ENCODE peak calls at places on chromosomes 7 and 10, in nine cellular contexts. V, C, N, T, H, L, Q, G and W are unnamed samples.

GRCh38 chr10:11414314-11415038 is 197.0 kb downstream of the USP6NL start:
- DNase-seq in V (no peak), C (no peak), N (no peak), T (no peak), H (no peak), L (peak; percentile 12), Q (no peak), G (no peak), W (no peak)

GRCh38 chr10:33129181-33129928 is 171.3 kb upstream of the ITGB1 start:
- DNase-seq in V (no peak), C (no peak), N (peak; percentile 89), T (peak; percentile 95), H (peak; percentile 94), L (no peak), Q (no peak), G (no peak), W (peak; percentile 83)

GRCh38 chr7:101902680-101903504 is 85.5 kb downstream of the CUX1 start:
- DNase-seq in V (no peak), C (no peak), N (no peak), T (no peak), H (no peak), L (peak; percentile 98), Q (no peak), G (no peak), W (no peak)

GRCh38 chr10:29730969-29731368 is 96.2 kb upstream of the SVIL start:
- DNase-seq in V (no peak), C (no peak), N (no peak), T (no peak), H (no peak), L (no peak), Q (no peak), G (no peak), W (peak; percentile 47)

GRCh38 chr7:158572000-158572828 is 15.4 kb downstream of the PTPRN2 start:
- DNase-seq in V (no peak), C (no peak), N (no peak), T (no peak), H (no peak), L (peak; percentile 36), Q (no peak), G (no peak), W (no peak)

GRCh38 chr7:4272141-4272540 is 410.0 kb upstream of the FOXK1 start:
- DNase-seq in V (no peak), C (no peak), N (no peak), T (no peak), H (no peak), L (no peak), Q (no peak), G (no peak), W (no peak)

GRCh38 chr10:121607310-121608055 is 9.2 kb upstream of the FGFR2 start:
- DNase-seq in V (no peak), C (no peak), N (no peak), T (no peak), H (no peak), L (no peak), Q (no peak), G (no peak), W (no peak)

GRCh38 chr7:122438492-122438891 is 133.9 kb upstream of the FEZF1 start:
- DNase-seq in V (no peak), C (peak; percentile 32), N (no peak), T (no peak), H (no peak), L (no peak), Q (no peak), G (no peak), W (no peak)

GRCh38 chr7:144738708-144739314 is 97.0 kb downstream of the TPK1 start:
- DNase-seq in V (peak; percentile 18), C (no peak), N (peak; percentile 12), T (no peak), H (peak; percentile 54), L (peak; percentile 28), Q (peak; percentile 43), G (no peak), W (peak; percentile 54)

GRCh38 chr7:135744938-135745701 is 3.5 kb downstream of the FAM180A start:
- DNase-seq in V (peak; percentile 79), C (no peak), N (peak; percentile 68), T (peak; percentile 86), H (peak; percentile 59), L (no peak), Q (no peak), G (no peak), W (peak; percentile 76)

GRCh38 chr10:121709674-121710073 is 111.4 kb upstream of the FGFR2 start:
- DNase-seq in V (no peak), C (no peak), N (peak; percentile 59), T (no peak), H (peak; percentile 92), L (no peak), Q (peak; percentile 34), G (no peak), W (peak; percentile 11)

GRCh38 chr10:126476256-126476655 is 88.0 kb upstream of the ADAM12 start:
- DNase-seq in V (no peak), C (no peak), N (peak; percentile 34), T (no peak), H (no peak), L (no peak), Q (no peak), G (no peak), W (no peak)

GRCh38 chr10:17617031-17617911 is at the start of gene HACD1:
- DNase-seq in V (peak; percentile 59), C (peak; percentile 80), N (peak; percentile 39), T (peak; percentile 75), H (peak; percentile 65), L (peak; percentile 54), Q (peak; percentile 80), G (peak; percentile 58), W (peak; percentile 83)
- H3K4me3 ChIP-seq in V (peak within 1 kb of the TSS; percentile 54), C (peak within 1 kb of the TSS; percentile 96), N (peak within 1 kb of the TSS; percentile 71), T (peak within 1 kb of the TSS; percentile 61), H (peak within 1 kb of the TSS; percentile 95), L (peak within 1 kb of the TSS; percentile 67), Q (peak within 1 kb of the TSS; percentile 98), G (peak within 1 kb of the TSS; percentile 68), W (peak within 1 kb of the TSS; percentile 90)

DNA sequence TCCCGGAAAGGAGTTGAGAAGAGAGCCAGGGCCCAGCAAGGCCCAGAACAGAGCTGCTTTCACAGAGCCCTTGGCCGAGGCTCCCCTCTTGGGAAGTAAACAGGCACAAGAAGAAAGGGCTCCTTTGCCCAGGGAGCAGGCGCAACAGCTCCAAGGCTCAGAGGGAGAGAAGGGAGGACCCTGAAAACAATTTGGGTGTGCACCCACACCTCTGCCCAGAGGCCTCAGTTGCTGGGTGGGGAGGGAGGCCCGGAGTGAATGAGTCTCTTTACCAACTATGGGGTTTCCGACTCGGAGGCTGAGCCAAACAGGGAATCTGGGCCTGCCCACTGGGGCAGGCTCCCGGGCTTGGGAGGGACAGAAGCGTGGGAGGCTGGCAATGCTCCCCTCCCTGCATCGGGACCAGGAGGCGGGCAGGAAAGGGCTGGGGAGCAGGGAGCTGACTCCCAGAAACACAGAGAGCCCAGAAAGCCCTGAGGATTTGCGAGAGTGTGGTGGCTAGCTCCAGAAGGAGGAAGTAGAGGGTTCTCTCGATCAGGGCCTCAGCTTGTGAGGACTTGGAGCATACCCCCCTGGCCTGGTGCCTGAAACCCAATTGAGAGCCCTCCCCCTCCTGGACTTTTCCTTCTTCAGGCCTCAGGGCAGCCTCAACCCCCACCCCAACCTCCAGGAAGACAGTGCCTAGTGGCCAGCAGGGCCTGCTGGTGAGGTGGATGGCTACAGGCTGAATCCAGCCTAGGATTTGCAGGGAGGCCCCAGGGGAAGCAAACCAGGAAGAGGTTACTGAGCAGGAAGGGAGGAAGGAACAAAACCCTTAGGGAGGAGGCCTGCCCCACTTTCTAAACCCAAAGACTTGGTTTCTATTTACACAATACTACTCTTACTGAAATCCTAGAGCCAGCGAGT is 6.2 kb downstream of the C10orf105 start:
- DNase-seq in V (no peak), C (no peak), N (peak; percentile 34), T (peak; percentile 80), H (peak; percentile 97), L (peak; percentile 44), Q (peak; percentile 43), G (no peak), W (peak; percentile 82)
- H3K4me3 ChIP-seq in V (no peak overlapping the region), C (no peak overlapping the region), N (no peak overlapping the region), T (no peak overlapping the region), H (no peak overlapping the region), L (no peak overlapping the region), Q (no peak overlapping the region), G (peak overlapping the region; percentile 24), W (peak overlapping the region; percentile 67)

GRCh38 chr10:3249292-3249889 is 76.8 kb upstream of the PITRM1 start:
- DNase-seq in V (no peak), C (no peak), N (no peak), T (no peak), H (no peak), L (no peak), Q (no peak), G (no peak), W (no peak)
- H3K4me3 ChIP-seq in V (no peak overlapping the region), C (no peak overlapping the region), N (no peak overlapping the region), T (no peak overlapping the region), H (no peak overlapping the region), L (no peak overlapping the region), Q (no peak overlapping the region), G (no peak overlapping the region), W (peak overlapping the region; percentile 59)

GRCh38 chr7:30349816-30350215 is 65.4 kb downstream of the ZNRF2 start:
- DNase-seq in V (no peak), C (no peak), N (no peak), T (no peak), H (no peak), L (no peak), Q (no peak), G (no peak), W (no peak)

GRCh38 chr7:30349170-30349569 is 64.8 kb downstream of the ZNRF2 start:
- DNase-seq in V (no peak), C (no peak), N (no peak), T (no peak), H (no peak), L (no peak), Q (peak; percentile 13), G (no peak), W (no peak)

GRCh38 chr7:30348083-30348560 is 63.7 kb downstream of the ZNRF2 start:
- DNase-seq in V (peak; percentile 75), C (no peak), N (peak; percentile 76), T (peak; percentile 88), H (peak; percentile 83), L (peak; percentile 77), Q (peak; percentile 8), G (peak; percentile 59), W (peak; percentile 84)

GRCh38 chr7:30344513-30344912 is 60.1 kb downstream of the ZNRF2 start:
- DNase-seq in V (no peak), C (no peak), N (no peak), T (no peak), H (no peak), L (no peak), Q (no peak), G (no peak), W (no peak)

DNA sequence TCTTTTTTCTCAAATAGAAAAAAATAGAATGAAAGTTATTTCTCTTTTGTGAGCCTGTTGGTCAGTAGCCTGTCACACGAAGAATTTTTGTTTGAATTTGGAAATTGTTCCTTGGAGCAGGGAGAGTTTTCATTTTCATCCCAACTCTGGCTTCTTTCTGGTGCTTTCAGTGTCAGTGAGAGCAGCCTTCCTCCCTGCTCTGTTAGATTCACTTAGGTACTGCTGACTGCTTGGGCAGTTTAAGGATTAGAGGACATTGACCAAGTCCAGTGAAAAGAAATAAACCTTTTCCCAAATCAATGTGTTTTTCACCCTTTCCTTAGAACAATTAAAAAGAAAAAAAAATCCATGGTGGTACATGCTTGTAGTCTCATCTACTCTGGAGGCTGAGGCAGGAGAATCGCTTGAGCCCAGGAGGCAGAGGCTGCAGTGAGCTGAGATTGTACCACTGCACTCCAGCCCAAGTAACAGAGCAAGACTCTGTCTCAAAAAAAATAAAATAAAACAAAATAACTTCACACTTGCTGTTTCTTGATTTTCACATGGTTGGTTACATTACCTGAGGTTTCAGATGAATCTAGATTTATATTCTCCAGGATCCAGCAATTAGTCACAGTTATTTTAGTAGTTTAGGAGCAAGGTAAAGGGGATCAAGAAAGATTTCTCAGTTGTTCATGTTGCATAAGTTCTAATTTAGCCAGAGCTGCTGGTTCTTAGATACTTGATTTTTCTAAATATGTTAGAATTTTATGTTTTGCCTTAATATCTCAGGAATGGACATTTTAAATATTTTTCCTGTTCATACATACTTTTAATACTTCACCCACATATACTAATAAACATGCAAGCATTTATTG is 63.1 kb downstream of the ZNRF2 start:
- DNase-seq in V (no peak), C (no peak), N (no peak), T (peak; percentile 1), H (no peak), L (no peak), Q (no peak), G (no peak), W (no peak)
- H3K4me3 ChIP-seq in V (no peak overlapping the region), C (no peak overlapping the region), N (no peak overlapping the region), T (no peak overlapping the region), H (no peak overlapping the region), L (no peak overlapping the region), Q (no peak overlapping the region), G (no peak overlapping the region), W (no peak overlapping the region)